ENCODE peak calls at places on chromosomes 6 and 20, in seven cellular contexts. Q is GM12892, C is PC-3, K is upper lobe of left lung, J is NCI-H2081, P is dermis microvascular lymphatic vessel endothelial cell, F is testis. Z is an unnamed sample.

GRCh38 chr6:3438190-3439167 is 18.4 kb downstream of the SLC22A23 start:
- DNase-seq in F (no peak), Q (no peak), J (peak), C (peak), K (no peak), P (peak), Z (no peak)

GRCh38 chr6:30618270-30618787 is 689 bp downstream of the MRPS18B start:
- DNase-seq in F (no peak), J (no peak), C (peak), Q (no peak), P (no peak), K (no peak), Z (no peak)

GRCh38 chr6:79430913-79431312 is 106.3 kb downstream of the LCA5 start:
- DNase-seq in P (no peak), J (no peak), Q (no peak), K (no peak), C (no peak), F (no peak), Z (no peak)

GRCh38 chr6:75530696-75531095 is 37.1 kb upstream of the FILIP1 start:
- DNase-seq in Q (no peak), J (no peak), C (no peak), P (no peak), K (no peak), F (no peak), Z (no peak)

GRCh38 chr6:41940759-41941279 is 789 bp downstream of the CCND3 start:
- DNase-seq in J (no peak), P (peak), F (peak), K (peak), Q (no peak), C (peak), Z (no peak)

GRCh38 chr6:26318459-26319404 is 46.3 kb upstream of the BTN3A2 start:
- DNase-seq in F (no peak), C (no peak), J (no peak), P (no peak), K (no peak), Q (no peak), Z (no peak)

GRCh38 chr6:26270903-26271639 is 93.9 kb upstream of the BTN3A2 start:
- DNase-seq in K (peak), P (peak), J (no peak), F (peak), C (no peak), Q (no peak), Z (no peak)

GRCh38 chr20:32153771-32154170 is 44.3 kb downstream of the TM9SF4 start:
- DNase-seq in K (no peak), Q (no peak), C (no peak), J (no peak), P (no peak), F (no peak), Z (no peak)

GRCh38 chr20:62816879-62817873 is at the start of gene COL9A3:
- DNase-seq in K (no peak), C (no peak), P (no peak), J (no peak), F (no peak), Q (no peak), Z (no peak)

GRCh38 chr6:45555981-45556771 is 178.4 kb upstream of the SUPT3H start:
- DNase-seq in P (no peak), C (peak), Q (no peak), J (no peak), K (no peak), F (peak), Z (no peak)

GRCh38 chr6:151093706-151094105 is 146.1 kb upstream of the AKAP12 start:
- DNase-seq in Q (no peak), K (no peak), C (no peak), J (no peak), F (no peak), P (no peak), Z (no peak)

GRCh38 chr20:33914871-33915270 is 78.8 kb upstream of the RALY start:
- DNase-seq in C (peak), J (no peak), P (peak), Q (no peak), K (no peak), F (no peak), Z (no peak)

GRCh38 chr20:53037621-53038020 is 65.5 kb downstream of the TSHZ2 start:
- DNase-seq in P (no peak), Q (no peak), F (no peak), C (no peak), K (no peak), J (no peak), Z (no peak)

GRCh38 chr20:49483706-49484101 is 1.2 kb upstream of the KCNB1 start:
- DNase-seq in K (no peak), P (no peak), C (no peak), Q (no peak), J (no peak), F (no peak), Z (no peak)

GRCh38 chr6:100488231-100488630 is 23.5 kb upstream of the SIM1 start:
- DNase-seq in Q (no peak), C (no peak), F (no peak), P (no peak), J (no peak), K (no peak), Z (no peak)

GRCh38 chr20:2387180-2387577 is 6.5 kb downstream of the TGM6 start:
- DNase-seq in P (peak), K (no peak), F (peak), J (peak), C (peak), Q (peak), Z (no peak)

GRCh38 chr6:26223677-26224546 is 136.7 kb downstream of the HFE start:
- DNase-seq in P (peak), Q (no peak), C (peak), K (peak), F (peak), J (peak), Z (no peak)

GRCh38 chr6:163626073-163626867 is 211.8 kb downstream of the QKI start:
- DNase-seq in C (no peak), Q (no peak), J (no peak), P (no peak), K (no peak), F (no peak), Z (no peak)

GRCh38 chr6:97282238-97282725 is 734 bp downstream of the MMS22L start:
- DNase-seq in J (no peak), Q (no peak), K (no peak), C (peak), P (peak), F (peak), Z (no peak)

GRCh38 chr6:13507306-13507855 is 20.0 kb upstream of the GFOD1 start:
- DNase-seq in Q (no peak), K (no peak), J (no peak), F (no peak), P (no peak), C (no peak), Z (no peak)

GRCh38 chr20:4038047-4038459 is 22.7 kb upstream of the RNF24 start:
- DNase-seq in K (peak), J (no peak), Q (peak), C (peak), P (no peak), F (peak), Z (no peak)

GRCh38 chr20:13996265-13996664 is 949 bp downstream of the MACROD2 start:
- DNase-seq in C (peak), F (no peak), J (no peak), K (no peak), Q (no peak), P (no peak), Z (no peak)

GRCh38 chr20:62522748-62523396 is 47.1 kb upstream of the GATA5 start:
- DNase-seq in J (no peak), C (no peak), F (no peak), K (no peak), Q (no peak), P (no peak), Z (no peak)

GRCh38 chr6:152552616-152553209 is 84.4 kb downstream of the SYNE1 start:
- DNase-seq in Q (no peak), K (peak), C (peak), P (peak), J (peak), F (peak), Z (no peak)

GRCh38 chr6:106974999-106975698 is 620 bp upstream of the CD24 start:
- DNase-seq in Q (peak), F (peak), C (peak), P (peak), J (peak), K (peak), Z (no peak)